ENCODE peak calls at places on chromosomes 6 and 20, in four cellular contexts. One of them, this sample, is unnamed. For H3K36me3, the result is how much of the 10 kb centered on the place peaks cover.

GRCh38 chr6:142827356-142827755 is 117.6 kb downstream of the HIVEP2 start:
- DNase-seq in H1: no peak
- DNase-seq in Panc1: no peak
- DNase-seq in PC-9: no peak
- DNase-seq in this sample: no peak

GRCh38 chr6:56959938-56960337 is 5.0 kb downstream of the BEND6 start:
- DNase-seq in Panc1: peak
- DNase-seq in PC-9: no peak
- DNase-seq in H1: no peak
- DNase-seq in this sample: no peak

GRCh38 chr20:11207749-11208502 is 534.1 kb upstream of the JAG1 start:
- DNase-seq in H1: no peak
- DNase-seq in Panc1: no peak
- DNase-seq in PC-9: peak
- DNase-seq in this sample: peak

GRCh38 chr6:11066505-11067347 is 22.6 kb upstream of the ELOVL2 start:
- DNase-seq in H1: no peak
- DNase-seq in PC-9: no peak
- DNase-seq in Panc1: no peak
- DNase-seq in this sample: no peak

GRCh38 chr6:82408952-82409421 is 45.4 kb downstream of the TPBG start:
- DNase-seq in PC-9: no peak
- DNase-seq in Panc1: peak
- DNase-seq in H1: no peak
- DNase-seq in this sample: no peak

GRCh38 chr6:149385998-149386646 is 13.9 kb upstream of the SUMO4 start:
- DNase-seq in H1: no peak
- DNase-seq in PC-9: no peak
- DNase-seq in Panc1: no peak
- DNase-seq in this sample: no peak

GRCh38 chr20:62354031-62354808 is 12.9 kb downstream of the LAMA5 start:
- DNase-seq in Panc1: no peak
- DNase-seq in PC-9: no peak
- DNase-seq in H1: no peak
- DNase-seq in this sample: no peak

GRCh38 chr6:10968776-10969175 is 75.3 kb downstream of the ELOVL2 start:
- DNase-seq in Panc1: no peak
- DNase-seq in PC-9: no peak
- DNase-seq in H1: no peak
- DNase-seq in this sample: no peak

GRCh38 chr20:14413835-14414234 is 76.4 kb upstream of the FLRT3 start:
- DNase-seq in H1: no peak
- DNase-seq in PC-9: no peak
- DNase-seq in Panc1: no peak
- DNase-seq in this sample: no peak
- H3K36me3 ChIP-seq in H1: under half
- H3K36me3 ChIP-seq in PC-9: under half
- H3K36me3 ChIP-seq in Panc1: under half
- H3K36me3 ChIP-seq in this sample: under half

GRCh38 chr6:33708516-33709204 is 2.8 kb downstream of the UQCC2 start:
- DNase-seq in PC-9: no peak
- DNase-seq in H1: no peak
- DNase-seq in Panc1: no peak
- DNase-seq in this sample: no peak
- H3K4me3 ChIP-seq in PC-9: no peak
- H3K4me3 ChIP-seq in H1: no peak
- H3K4me3 ChIP-seq in Panc1: no peak
- H3K4me3 ChIP-seq in this sample: no peak

GRCh38 chr6:160041608-160042007 is 72.7 kb downstream of the IGF2R start:
- DNase-seq in H1: no peak
- DNase-seq in Panc1: no peak
- DNase-seq in PC-9: no peak
- DNase-seq in this sample: no peak
- TF ChIP-seq CTCF in H1: no peak
- TF ChIP-seq CTCF in Panc1: no peak
- TF ChIP-seq CTCF in PC-9: no peak
- TF ChIP-seq CTCF in this sample: no peak

GRCh38 chr20:35726759-35727711 is 15.0 kb downstream of the RBM39 start:
- DNase-seq in PC-9: no peak
- DNase-seq in Panc1: no peak
- DNase-seq in H1: no peak
- DNase-seq in this sample: no peak
- H3K36me3 ChIP-seq in PC-9: half or more
- H3K36me3 ChIP-seq in Panc1: half or more
- H3K36me3 ChIP-seq in H1: half or more
- H3K36me3 ChIP-seq in this sample: under half

GRCh38 chr6:116666869-116667268 is 1.7 kb downstream of the ZUP1 start:
- DNase-seq in H1: no peak
- DNase-seq in PC-9: no peak
- DNase-seq in Panc1: no peak
- DNase-seq in this sample: no peak

GRCh38 chr6:116672306-116672705 is 3.7 kb upstream of the ZUP1 start:
- DNase-seq in H1: no peak
- DNase-seq in PC-9: no peak
- DNase-seq in Panc1: no peak
- DNase-seq in this sample: no peak

GRCh38 chr6:116665464-116665863 is 3.1 kb downstream of the ZUP1 start:
- DNase-seq in Panc1: no peak
- DNase-seq in H1: no peak
- DNase-seq in PC-9: no peak
- DNase-seq in this sample: no peak

GRCh38 chr6:116663308-116663707 is 5.3 kb downstream of the ZUP1 start:
- DNase-seq in PC-9: no peak
- DNase-seq in H1: no peak
- DNase-seq in Panc1: no peak
- DNase-seq in this sample: no peak

GRCh38 chr6:116667620-116668019 is 946 bp downstream of the ZUP1 start:
- DNase-seq in Panc1: no peak
- DNase-seq in PC-9: no peak
- DNase-seq in H1: no peak
- DNase-seq in this sample: no peak
- H3K4me3 ChIP-seq in Panc1: peak
- H3K4me3 ChIP-seq in PC-9: peak
- H3K4me3 ChIP-seq in H1: peak
- H3K4me3 ChIP-seq in this sample: peak

DNA sequence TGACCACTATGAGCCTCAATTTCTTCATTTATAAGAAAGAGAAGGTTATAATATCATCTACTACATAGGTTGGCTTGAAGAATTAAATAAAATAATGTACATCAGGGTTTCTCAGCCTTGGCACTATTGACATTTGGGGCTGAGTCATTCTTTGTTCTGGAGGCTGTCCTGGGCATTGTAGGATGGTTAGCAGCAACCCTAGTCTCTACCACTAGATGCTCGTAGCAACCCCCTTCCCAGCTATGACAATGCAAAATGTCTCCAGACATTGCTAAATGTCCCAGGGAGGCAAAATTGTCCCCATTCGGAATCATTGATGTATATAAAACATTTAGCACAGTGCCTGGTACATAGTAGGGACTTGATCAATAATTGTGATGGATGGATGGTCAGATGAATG is 152.1 kb downstream of the KHDC1L start:
- DNase-seq in PC-9: no peak
- DNase-seq in Panc1: peak
- DNase-seq in H1: no peak
- DNase-seq in this sample: no peak
- TF ChIP-seq CTCF in PC-9: no peak
- TF ChIP-seq CTCF in Panc1: peak
- TF ChIP-seq CTCF in H1: no peak
- TF ChIP-seq CTCF in this sample: no peak

GRCh38 chr6:30614843-30615218 is 2.2 kb downstream of the PPP1R10 start:
- DNase-seq in Panc1: peak
- DNase-seq in PC-9: peak
- DNase-seq in H1: peak
- DNase-seq in this sample: peak
- H3K36me3 ChIP-seq in Panc1: under half
- H3K36me3 ChIP-seq in PC-9: under half
- H3K36me3 ChIP-seq in H1: under half
- H3K36me3 ChIP-seq in this sample: under half

This sample was measured in kidney epithelial cell.